ENCODE peak calls at places on chromosomes 13 and 19, in six cellular contexts. One of them, this sample, is unnamed. For H3K4me1, the result is how much of the 10 kb centered on the place peaks cover.

GRCh38 chr13:95713651-95714050 is 36.7 kb downstream of the DNAJC3 start:
- DNase-seq in endothelial cell of umbilical vein: no peak
- DNase-seq in adipocyte: no peak
- DNase-seq in Peyer's patch: no peak
- DNase-seq in heart left ventricle: no peak
- DNase-seq in GM23338: no peak
- DNase-seq in this sample: no peak

GRCh38 chr13:113533441-113533840 is 42.9 kb upstream of the DCUN1D2 start:
- DNase-seq in endothelial cell of umbilical vein: no peak
- DNase-seq in adipocyte: no peak
- DNase-seq in Peyer's patch: no peak
- DNase-seq in heart left ventricle: no peak
- DNase-seq in GM23338: no peak
- DNase-seq in this sample: no peak

GRCh38 chr13:24650157-24650556 is 30.1 kb upstream of the ATP12A start:
- DNase-seq in endothelial cell of umbilical vein: no peak
- DNase-seq in adipocyte: peak
- DNase-seq in Peyer's patch: no peak
- DNase-seq in heart left ventricle: no peak
- DNase-seq in GM23338: no peak
- DNase-seq in this sample: no peak

GRCh38 chr19:18418034-18418724 is 1.0 kb upstream of the SSBP4 start:
- DNase-seq in endothelial cell of umbilical vein: no peak
- DNase-seq in adipocyte: no peak
- DNase-seq in Peyer's patch: no peak
- DNase-seq in heart left ventricle: no peak
- DNase-seq in GM23338: no peak
- DNase-seq in this sample: no peak

GRCh38 chr19:5880604-5881078 is 10.3 kb upstream of the FUT5 start:
- DNase-seq in endothelial cell of umbilical vein: no peak
- DNase-seq in adipocyte: peak
- DNase-seq in Peyer's patch: no peak
- DNase-seq in heart left ventricle: peak
- DNase-seq in GM23338: peak
- DNase-seq in this sample: no peak

GRCh38 chr19:41226053-41226873 is 7.2 kb downstream of the AXL start:
- DNase-seq in endothelial cell of umbilical vein: peak
- DNase-seq in adipocyte: peak
- DNase-seq in Peyer's patch: peak
- DNase-seq in heart left ventricle: peak
- DNase-seq in GM23338: peak
- DNase-seq in this sample: peak

GRCh38 chr13:76693086-76693485 is 193.1 kb downstream of the KCTD12 start:
- DNase-seq in endothelial cell of umbilical vein: peak
- DNase-seq in adipocyte: no peak
- DNase-seq in Peyer's patch: no peak
- DNase-seq in heart left ventricle: no peak
- DNase-seq in GM23338: no peak
- DNase-seq in this sample: no peak

GRCh38 chr13:43171489-43171888 is 148.1 kb downstream of the DNAJC15 start:
- DNase-seq in endothelial cell of umbilical vein: no peak
- DNase-seq in adipocyte: no peak
- DNase-seq in Peyer's patch: no peak
- DNase-seq in heart left ventricle: no peak
- DNase-seq in GM23338: no peak
- DNase-seq in this sample: no peak

GRCh38 chr19:28012361-28012760 is 1200.6 kb downstream of the UQCRFS1 start:
- DNase-seq in endothelial cell of umbilical vein: no peak
- DNase-seq in adipocyte: no peak
- DNase-seq in Peyer's patch: no peak
- DNase-seq in heart left ventricle: no peak
- DNase-seq in GM23338: peak
- DNase-seq in this sample: no peak

GRCh38 chr19:50325310-50326100 is 3.7 kb downstream of the KCNC3 start:
- DNase-seq in endothelial cell of umbilical vein: peak
- DNase-seq in adipocyte: peak
- DNase-seq in Peyer's patch: peak
- DNase-seq in heart left ventricle: peak
- DNase-seq in GM23338: peak
- DNase-seq in this sample: peak

GRCh38 chr13:41499452-41499851 is 42.1 kb downstream of the RGCC start:
- DNase-seq in endothelial cell of umbilical vein: no peak
- DNase-seq in adipocyte: no peak
- DNase-seq in Peyer's patch: no peak
- DNase-seq in heart left ventricle: no peak
- DNase-seq in GM23338: no peak
- DNase-seq in this sample: no peak

GRCh38 chr13:41716236-41716635 is 244.7 kb downstream of the VWA8 start:
- DNase-seq in endothelial cell of umbilical vein: peak
- DNase-seq in adipocyte: no peak
- DNase-seq in Peyer's patch: no peak
- DNase-seq in heart left ventricle: no peak
- DNase-seq in GM23338: no peak
- DNase-seq in this sample: no peak

GRCh38 chr13:112134150-112135075 is 67.5 kb downstream of the SOX1 start:
- DNase-seq in endothelial cell of umbilical vein: no peak
- DNase-seq in adipocyte: no peak
- DNase-seq in Peyer's patch: no peak
- DNase-seq in heart left ventricle: no peak
- DNase-seq in GM23338: no peak
- DNase-seq in this sample: no peak

GRCh38 chr19:17394891-17395415 is 957 bp upstream of the CCDC194 start:
- DNase-seq in endothelial cell of umbilical vein: peak
- DNase-seq in adipocyte: peak
- DNase-seq in Peyer's patch: peak
- DNase-seq in heart left ventricle: peak
- DNase-seq in GM23338: peak
- DNase-seq in this sample: peak

GRCh38 chr19:33878912-33879810 is 82.5 kb downstream of the KCTD15 start:
- DNase-seq in endothelial cell of umbilical vein: no peak
- DNase-seq in adipocyte: no peak
- DNase-seq in Peyer's patch: no peak
- DNase-seq in heart left ventricle: no peak
- DNase-seq in GM23338: no peak
- DNase-seq in this sample: peak

GRCh38 chr19:42480335-42481095 is 37.8 kb upstream of the CXCL17 start:
- DNase-seq in endothelial cell of umbilical vein: no peak
- DNase-seq in adipocyte: peak
- DNase-seq in Peyer's patch: no peak
- DNase-seq in heart left ventricle: no peak
- DNase-seq in GM23338: no peak
- DNase-seq in this sample: no peak

GRCh38 chr19:23512151-23512925 is 117.1 kb upstream of the ZNF91 start:
- DNase-seq in endothelial cell of umbilical vein: no peak
- DNase-seq in adipocyte: no peak
- DNase-seq in Peyer's patch: no peak
- DNase-seq in heart left ventricle: no peak
- DNase-seq in GM23338: no peak
- DNase-seq in this sample: no peak

GRCh38 chr19:49272204-49272603 is 52.8 kb downstream of the SLC6A16 start:
- DNase-seq in endothelial cell of umbilical vein: no peak
- DNase-seq in adipocyte: no peak
- DNase-seq in Peyer's patch: no peak
- DNase-seq in heart left ventricle: no peak
- DNase-seq in GM23338: no peak
- DNase-seq in this sample: no peak

GRCh38 chr19:12880551-12881171 is 588 bp downstream of the DNASE2 start:
- DNase-seq in endothelial cell of umbilical vein: no peak
- DNase-seq in adipocyte: no peak
- DNase-seq in Peyer's patch: peak
- DNase-seq in heart left ventricle: no peak
- DNase-seq in GM23338: peak
- DNase-seq in this sample: peak

GRCh38 chr13:80962855-80963254 is 621.9 kb upstream of the SPRY2 start:
- DNase-seq in endothelial cell of umbilical vein: peak
- DNase-seq in adipocyte: peak
- DNase-seq in Peyer's patch: no peak
- DNase-seq in heart left ventricle: no peak
- DNase-seq in GM23338: no peak
- DNase-seq in this sample: no peak

GRCh38 chr13:99218969-99219368 is 18.3 kb downstream of the UBAC2 start:
- DNase-seq in endothelial cell of umbilical vein: no peak
- DNase-seq in adipocyte: no peak
- DNase-seq in Peyer's patch: peak
- DNase-seq in heart left ventricle: no peak
- DNase-seq in GM23338: no peak
- DNase-seq in this sample: no peak
- H3K4me1 ChIP-seq in endothelial cell of umbilical vein: under half
- H3K4me1 ChIP-seq in adipocyte: under half
- H3K4me1 ChIP-seq in Peyer's patch: under half
- H3K4me1 ChIP-seq in heart left ventricle: under half
- H3K4me1 ChIP-seq in GM23338: under half
- H3K4me1 ChIP-seq in this sample: under half

DNA sequence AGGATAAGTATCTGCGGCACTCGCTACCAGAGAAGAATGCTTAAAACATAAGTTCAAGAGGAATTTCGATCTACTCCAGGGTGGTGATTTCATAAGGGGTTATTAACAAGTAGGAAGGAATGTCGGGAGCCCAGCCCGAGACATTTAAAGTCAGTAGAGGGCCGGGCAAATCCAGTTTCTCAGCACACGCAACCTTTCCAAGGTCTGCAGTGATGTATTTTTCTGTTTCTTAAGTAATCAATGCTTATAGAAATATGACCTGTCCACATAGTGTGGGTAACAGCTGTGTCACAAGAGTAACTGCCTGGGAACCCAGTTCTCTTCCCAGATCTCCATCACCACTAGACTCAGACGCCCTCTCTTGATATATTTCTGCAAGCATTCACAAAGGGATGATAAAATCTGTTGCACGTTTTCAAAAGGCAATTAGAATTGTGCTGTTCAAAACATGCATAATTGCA is 525.9 kb downstream of the MYO16 start:
- DNase-seq in endothelial cell of umbilical vein: peak
- DNase-seq in adipocyte: no peak
- DNase-seq in Peyer's patch: no peak
- DNase-seq in heart left ventricle: no peak
- DNase-seq in GM23338: no peak
- DNase-seq in this sample: no peak
- H3K4me1 ChIP-seq in endothelial cell of umbilical vein: under half
- H3K4me1 ChIP-seq in adipocyte: under half
- H3K4me1 ChIP-seq in Peyer's patch: under half
- H3K4me1 ChIP-seq in heart left ventricle: under half
- H3K4me1 ChIP-seq in GM23338: under half
- H3K4me1 ChIP-seq in this sample: under half

DNA sequence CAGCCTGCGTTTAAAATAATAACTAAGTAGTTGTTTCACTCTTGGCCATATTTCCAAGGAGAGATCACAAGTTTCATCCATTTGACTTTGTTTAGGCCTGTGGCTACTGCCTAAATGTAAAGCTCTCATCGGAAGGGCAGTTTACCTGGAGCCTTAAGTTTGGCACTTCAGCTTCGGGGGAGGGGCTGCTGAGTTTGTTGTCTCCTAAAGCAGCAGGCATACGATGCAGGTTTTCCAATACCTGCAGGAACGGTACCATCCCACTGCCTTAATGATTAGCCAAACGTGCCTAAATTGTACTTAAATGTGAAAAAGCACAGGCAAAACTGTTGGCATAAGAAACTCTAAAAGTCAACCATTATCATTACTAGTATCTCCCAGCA is 63.1 kb downstream of the CRYL1 start:
- DNase-seq in endothelial cell of umbilical vein: no peak
- DNase-seq in adipocyte: no peak
- DNase-seq in Peyer's patch: no peak
- DNase-seq in heart left ventricle: no peak
- DNase-seq in GM23338: peak
- DNase-seq in this sample: no peak
- H3K4me1 ChIP-seq in endothelial cell of umbilical vein: under half
- H3K4me1 ChIP-seq in adipocyte: under half
- H3K4me1 ChIP-seq in Peyer's patch: under half
- H3K4me1 ChIP-seq in heart left ventricle: under half
- H3K4me1 ChIP-seq in GM23338: under half
- H3K4me1 ChIP-seq in this sample: under half

GRCh38 chr19:36051637-36052036 is 2.4 kb downstream of the THAP8 start:
- DNase-seq in endothelial cell of umbilical vein: no peak
- DNase-seq in adipocyte: no peak
- DNase-seq in Peyer's patch: no peak
- DNase-seq in heart left ventricle: no peak
- DNase-seq in GM23338: peak
- DNase-seq in this sample: no peak

GRCh38 chr19:36058481-36059179 is 3.9 kb downstream of the WDR62 start:
- DNase-seq in endothelial cell of umbilical vein: no peak
- DNase-seq in adipocyte: no peak
- DNase-seq in Peyer's patch: no peak
- DNase-seq in heart left ventricle: no peak
- DNase-seq in GM23338: no peak
- DNase-seq in this sample: no peak

GRCh38 chr19:36051236-36051635 is 2.8 kb downstream of the THAP8 start:
- DNase-seq in endothelial cell of umbilical vein: no peak
- DNase-seq in adipocyte: no peak
- DNase-seq in Peyer's patch: no peak
- DNase-seq in heart left ventricle: no peak
- DNase-seq in GM23338: peak
- DNase-seq in this sample: no peak

GRCh38 chr19:36054119-36054732 is at the start of gene THAP8:
- DNase-seq in endothelial cell of umbilical vein: peak
- DNase-seq in adipocyte: peak
- DNase-seq in Peyer's patch: peak
- DNase-seq in heart left ventricle: peak
- DNase-seq in GM23338: peak
- DNase-seq in this sample: peak

GRCh38 chr19:36054733-36055686 is at the start of gene WDR62:
- DNase-seq in endothelial cell of umbilical vein: no peak
- DNase-seq in adipocyte: peak
- DNase-seq in Peyer's patch: peak
- DNase-seq in heart left ventricle: peak
- DNase-seq in GM23338: peak
- DNase-seq in this sample: peak
- H3K4me1 ChIP-seq in endothelial cell of umbilical vein: under half
- H3K4me1 ChIP-seq in adipocyte: under half
- H3K4me1 ChIP-seq in Peyer's patch: under half
- H3K4me1 ChIP-seq in heart left ventricle: under half
- H3K4me1 ChIP-seq in GM23338: under half
- H3K4me1 ChIP-seq in this sample: under half

DNA sequence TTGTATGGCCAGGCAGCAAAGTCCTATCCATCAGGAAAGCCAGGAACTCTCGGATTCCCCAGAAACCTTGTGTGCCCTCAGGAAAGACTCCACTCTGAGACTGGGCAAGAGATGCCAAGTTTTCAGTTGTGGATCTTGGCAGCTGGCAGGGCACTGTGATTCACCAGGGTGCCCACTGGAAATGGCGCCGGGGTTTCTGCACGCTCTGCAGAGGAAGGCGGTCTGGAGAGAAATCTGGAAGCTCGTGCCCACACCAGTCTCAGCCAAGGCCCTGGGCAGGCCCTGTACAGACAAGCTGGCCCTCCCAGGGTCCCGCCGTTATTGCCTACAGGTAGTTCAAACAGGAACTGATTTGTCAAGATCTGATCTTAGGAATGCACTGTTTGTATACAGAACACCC is 4.9 kb downstream of the NAPA start:
- DNase-seq in endothelial cell of umbilical vein: peak
- DNase-seq in adipocyte: no peak
- DNase-seq in Peyer's patch: no peak
- DNase-seq in heart left ventricle: peak
- DNase-seq in GM23338: no peak
- DNase-seq in this sample: peak
- H3K4me1 ChIP-seq in endothelial cell of umbilical vein: under half
- H3K4me1 ChIP-seq in adipocyte: half or more
- H3K4me1 ChIP-seq in Peyer's patch: under half
- H3K4me1 ChIP-seq in heart left ventricle: under half
- H3K4me1 ChIP-seq in GM23338: under half
- H3K4me1 ChIP-seq in this sample: half or more

GRCh38 chr19:55674459-55674840 is 576 bp upstream of the EPN1 start:
- DNase-seq in endothelial cell of umbilical vein: no peak
- DNase-seq in adipocyte: no peak
- DNase-seq in Peyer's patch: no peak
- DNase-seq in heart left ventricle: no peak
- DNase-seq in GM23338: no peak
- DNase-seq in this sample: no peak
- H3K4me1 ChIP-seq in endothelial cell of umbilical vein: under half
- H3K4me1 ChIP-seq in adipocyte: under half
- H3K4me1 ChIP-seq in Peyer's patch: under half
- H3K4me1 ChIP-seq in heart left ventricle: under half
- H3K4me1 ChIP-seq in GM23338: under half
- H3K4me1 ChIP-seq in this sample: under half

This sample was measured in pancreas.